ENCODE peak calls at places on chromosomes 7 and 10, in nine cellular contexts. P is AG04450, C is tibial artery, O is thoracic aorta, I is progenitor cell of endocrine pancreas, S is Panc1, N is cardiac muscle cell, Y is choroid plexus epithelial cell, H is uterus. Z is an unnamed sample.

GRCh38 chr10:102611514-102612095 is 32.7 kb upstream of the TRIM8 start:
- DNase-seq in P (no peak), C (no peak), O (no peak), I (no peak), S (no peak), N (no peak), Y (no peak), H (no peak), Z (no peak)

GRCh38 chr10:92844746-92845145 is 3.6 kb upstream of the EXOC6 start:
- DNase-seq in P (no peak), C (no peak), O (no peak), I (no peak), S (no peak), N (peak; percentile 27), Y (no peak), H (no peak), Z (no peak)

GRCh38 chr10:17431871-17432311 is 22.5 kb downstream of the ST8SIA6 start:
- DNase-seq in P (no peak), C (no peak), O (no peak), I (no peak), S (no peak), N (peak; percentile 23), Y (peak; percentile 47), H (no peak), Z (no peak)

GRCh38 chr10:121647401-121647800 is 49.2 kb upstream of the FGFR2 start:
- DNase-seq in P (no peak), C (no peak), O (no peak), I (no peak), S (no peak), N (no peak), Y (no peak), H (no peak), Z (no peak)

GRCh38 chr10:122855745-122856144 is 10.1 kb upstream of the CUZD1 start:
- DNase-seq in P (no peak), C (no peak), O (no peak), I (no peak), S (no peak), N (no peak), Y (peak; percentile 50), H (no peak), Z (no peak)

GRCh38 chr10:48364659-48365405 is 58.4 kb downstream of the MAPK8 start:
- DNase-seq in P (peak; percentile 8), C (no peak), O (no peak), I (no peak), S (no peak), N (peak; percentile 88), Y (peak; percentile 86), H (no peak), Z (no peak)

GRCh38 chr7:92698237-92698841 is 108.1 kb upstream of the FAM133B start:
- DNase-seq in P (peak; percentile 71), C (no peak), O (no peak), I (no peak), S (peak; percentile 38), N (peak; percentile 97), Y (peak; percentile 91), H (peak; percentile 16), Z (no peak)

GRCh38 chr10:89078729-89079672 is 88.4 kb downstream of the FAS start:
- DNase-seq in P (no peak), C (no peak), O (no peak), I (no peak), S (no peak), N (peak; percentile 27), Y (peak; percentile 61), H (no peak), Z (no peak)

GRCh38 chr7:12161146-12161545 is 49.9 kb upstream of the TMEM106B start:
- DNase-seq in P (no peak), C (no peak), O (no peak), I (no peak), S (no peak), N (no peak), Y (no peak), H (no peak), Z (no peak)

GRCh38 chr7:116258734-116259133 is 48.4 kb downstream of the TES start:
- DNase-seq in P (no peak), C (no peak), O (no peak), I (no peak), S (no peak), N (peak; percentile 78), Y (peak; percentile 86), H (no peak), Z (peak; percentile 24)

GRCh38 chr7:104603957-104604356 is 275.6 kb downstream of the LHFPL3 start:
- DNase-seq in P (no peak), C (no peak), O (no peak), I (no peak), S (no peak), N (no peak), Y (no peak), H (no peak), Z (no peak)

GRCh38 chr10:100744136-100744979 is 1.0 kb upstream of the PAX2 start:
- DNase-seq in P (no peak), C (no peak), O (no peak), I (no peak), S (no peak), N (no peak), Y (no peak), H (no peak), Z (peak; percentile 73)

GRCh38 chr7:143120696-143121405 is 11.0 kb upstream of the PIP start:
- DNase-seq in P (no peak), C (no peak), O (no peak), I (no peak), S (no peak), N (no peak), Y (peak; percentile 16), H (no peak), Z (no peak)

GRCh38 chr10:119319161-119319919 is 112.0 kb downstream of the GRK5 start:
- DNase-seq in P (no peak), C (no peak), O (no peak), I (no peak), S (no peak), N (no peak), Y (no peak), H (no peak), Z (no peak)

GRCh38 chr10:61588770-61589211 is 73.9 kb upstream of the CABCOCO1 start:
- DNase-seq in P (no peak), C (no peak), O (no peak), I (no peak), S (no peak), N (no peak), Y (no peak), H (no peak), Z (no peak)

GRCh38 chr10:80436459-80437098 is 17.5 kb upstream of the TSPAN14 start:
- DNase-seq in P (no peak), C (no peak), O (no peak), I (no peak), S (no peak), N (no peak), Y (no peak), H (no peak), Z (no peak)

GRCh38 chr7:85602196-85602595 is 415.3 kb upstream of the SEMA3D start:
- DNase-seq in P (no peak), C (no peak), O (no peak), I (no peak), S (no peak), N (peak; percentile 19), Y (peak; percentile 73), H (no peak), Z (no peak)

GRCh38 chr7:108372601-108373000 is 83.6 kb downstream of the NRCAM start:
- DNase-seq in P (no peak), C (no peak), O (no peak), I (no peak), S (no peak), N (peak; percentile 20), Y (peak; percentile 27), H (no peak), Z (no peak)

GRCh38 chr7:106609416-106609815 is 51.5 kb downstream of the CCDC71L start:
- DNase-seq in P (peak; percentile 43), C (no peak), O (no peak), I (no peak), S (no peak), N (peak; percentile 91), Y (peak; percentile 91), H (no peak), Z (no peak)

GRCh38 chr7:35026154-35026553 is 11.1 kb downstream of the DPY19L1 start:
- DNase-seq in P (no peak), C (no peak), O (no peak), I (no peak), S (no peak), N (no peak), Y (no peak), H (no peak), Z (no peak)

GRCh38 chr7:135877799-135878198 is 99.4 kb downstream of the MTPN start:
- DNase-seq in P (no peak), C (no peak), O (no peak), I (no peak), S (no peak), N (peak; percentile 70), Y (peak; percentile 59), H (no peak), Z (no peak)

GRCh38 chr10:78438094-78438906 is 404.6 kb downstream of the RPS24 start:
- DNase-seq in P (no peak), C (no peak), O (no peak), I (no peak), S (no peak), N (no peak), Y (no peak), H (no peak), Z (no peak)

GRCh38 chr7:25180946-25181345 is 47.3 kb downstream of the NPVF start:
- DNase-seq in P (no peak), C (no peak), O (no peak), I (no peak), S (no peak), N (peak; percentile 9), Y (peak; percentile 9), H (no peak), Z (no peak)
- TF ChIP-seq CTCF in P (peak; percentile 17), C (no peak), O (no peak), I (no peak), S (no peak), N (no peak), Y (peak; percentile 18), H (no peak), Z (no peak)

DNA sequence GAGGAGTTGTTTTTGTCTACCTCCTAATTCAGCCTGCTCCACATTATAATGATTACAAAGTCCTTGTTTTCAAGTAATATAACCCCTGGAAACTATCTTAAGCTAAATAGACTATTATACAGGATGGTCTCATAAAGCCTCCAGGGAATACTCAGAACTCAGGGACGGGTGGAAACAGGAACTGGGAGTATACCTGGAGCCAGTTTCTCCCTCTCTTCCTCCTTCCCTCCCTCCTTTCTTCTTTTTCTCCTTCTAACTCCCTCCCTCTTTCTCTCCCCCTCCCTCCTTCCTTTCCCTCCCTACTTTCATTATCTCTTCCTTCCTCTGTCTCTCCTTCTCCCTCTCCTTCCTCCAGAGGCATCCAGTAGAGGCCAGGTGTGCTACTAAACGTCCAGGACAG is 76.2 kb upstream of the PRR15 start:
- DNase-seq in P (no peak), C (no peak), O (no peak), I (no peak), S (no peak), N (no peak), Y (no peak), H (no peak), Z (no peak)
- TF ChIP-seq CTCF in P (no peak), C (no peak), O (no peak), I (no peak), S (no peak), N (no peak), Y (no peak), H (no peak), Z (no peak)

GRCh38 chr7:13276977-13277376 is 589.5 kb downstream of the ARL4A start:
- DNase-seq in P (no peak), C (no peak), O (no peak), I (no peak), S (no peak), N (peak; percentile 12), Y (peak; percentile 20), H (no peak), Z (no peak)
- TF ChIP-seq CTCF in P (peak; percentile 44), C (no peak), O (no peak), I (peak; percentile 74), S (peak; percentile 70), N (peak; percentile 30), Y (peak; percentile 43), H (no peak), Z (peak; percentile 39)

GRCh38 chr7:158704524-158705233 is at the start of gene NCAPG2:
- DNase-seq in P (peak; percentile 95), C (peak; percentile 97), O (peak; percentile 89), I (peak; percentile 97), S (peak; percentile 83), N (peak; percentile 99), Y (peak; percentile 98), H (peak; percentile 98), Z (peak; percentile 99)
- TF ChIP-seq CTCF in P (peak; percentile 6), C (peak; percentile 60), O (peak; percentile 58), I (no peak), S (no peak), N (no peak), Y (peak; percentile 10), H (peak; percentile 13), Z (no peak)

Z was measured in GM13977.